ENCODE peak calls at places on chromosomes 13 and 19, in four cellular contexts. G, K, R and X are unnamed samples. For H3K36me3, the result is how much of the 10 kb centered on the place peaks cover.

GRCh38 chr13:114309806-114310410 is 4.4 kb upstream of the CHAMP1 start:
- DNase-seq in G (no peak), K (no peak), R (no peak), X (no peak)

GRCh38 chr13:21703846-21704245 is 33.0 kb downstream of the FGF9 start:
- DNase-seq in G (no peak), K (no peak), R (no peak), X (no peak)

GRCh38 chr19:16361926-16362325 is 37.3 kb downstream of the KLF2 start:
- DNase-seq in G (no peak), K (no peak), R (no peak), X (no peak)

GRCh38 chr13:40665061-40665753 is 1.2 kb downstream of the FOXO1 start:
- DNase-seq in G (no peak), K (peak), R (peak), X (no peak)

GRCh38 chr13:32878172-32878571 is 138.1 kb upstream of the KL start:
- DNase-seq in G (no peak), K (no peak), R (no peak), X (no peak)

GRCh38 chr13:20006206-20006605 is 47.7 kb downstream of the ZMYM2 start:
- DNase-seq in G (peak), K (no peak), R (no peak), X (no peak)

GRCh38 chr19:28388988-28389387 is 824.0 kb downstream of the UQCRFS1 start:
- DNase-seq in G (no peak), K (no peak), R (no peak), X (no peak)

GRCh38 chr19:6590458-6591319 is at the start of gene CD70:
- DNase-seq in G (no peak), K (peak), R (no peak), X (no peak)

GRCh38 chr19:11581740-11582139 is 4.3 kb upstream of the ACP5 start:
- DNase-seq in G (no peak), K (no peak), R (no peak), X (no peak)

GRCh38 chr13:93368296-93368695 is 141.7 kb downstream of the GPC6 start:
- DNase-seq in G (no peak), K (no peak), R (no peak), X (no peak)

GRCh38 chr13:46578590-46578975 is 25.6 kb downstream of the LRCH1 start:
- DNase-seq in G (no peak), K (no peak), R (no peak), X (no peak)

GRCh38 chr19:58042709-58043340 is 9.0 kb downstream of the ZSCAN1 start:
- DNase-seq in G (no peak), K (no peak), R (no peak), X (no peak)

GRCh38 chr19:2607712-2608601 is 94.5 kb downstream of the GNG7 start:
- DNase-seq in G (no peak), K (no peak), R (no peak), X (no peak)

GRCh38 chr19:29879655-29879974 is 62.4 kb upstream of the URI1 start:
- DNase-seq in G (no peak), K (no peak), R (no peak), X (no peak)

GRCh38 chr19:34513767-34514166 is 32.2 kb downstream of the WTIP start:
- DNase-seq in G (no peak), K (no peak), R (no peak), X (no peak)

GRCh38 chr19:2320057-2320456 is 8.3 kb downstream of the LSM7 start:
- DNase-seq in G (no peak), K (no peak), R (no peak), X (no peak)

GRCh38 chr19:41998246-41999020 is 4.4 kb upstream of the ATP1A3 start:
- DNase-seq in G (peak), K (peak), R (peak), X (no peak)

GRCh38 chr13:113855012-113855921 is 8.6 kb downstream of the GAS6 start:
- DNase-seq in G (no peak), K (peak), R (peak), X (no peak)

GRCh38 chr19:688214-688613 is 7.0 kb downstream of the PRSS57 start:
- DNase-seq in G (no peak), K (no peak), R (no peak), X (no peak)

GRCh38 chr13:111280666-111281577 is 39.5 kb upstream of the TEX29 start:
- DNase-seq in G (peak), K (no peak), R (no peak), X (no peak)

GRCh38 chr13:84481958-84482357 is 599.7 kb upstream of the SLITRK1 start:
- DNase-seq in G (peak), K (no peak), R (no peak), X (no peak)

GRCh38 chr19:2469102-2469914 is 6.6 kb upstream of the GADD45B start:
- DNase-seq in G (peak), K (no peak), R (peak), X (peak)

GRCh38 chr19:18649371-18650047 is 12.7 kb downstream of the KLHL26 start:
- DNase-seq in G (peak), K (peak), R (peak), X (no peak)

GRCh38 chr13:23427342-23428182 is 5.9 kb downstream of the SACS start:
- DNase-seq in G (peak), K (no peak), R (peak), X (peak)

GRCh38 chr19:13169769-13170168 is 19.6 kb downstream of the IER2 start:
- DNase-seq in G (peak), K (peak), R (peak), X (no peak)

GRCh38 chr13:111123221-111123620 is 8.1 kb downstream of the ARHGEF7 start:
- DNase-seq in G (no peak), K (no peak), R (no peak), X (no peak)

GRCh38 chr19:4352701-4353121 is 9.3 kb downstream of the MPND start:
- DNase-seq in G (peak), K (no peak), R (no peak), X (no peak)

GRCh38 chr13:99967884-99968520 is 3.6 kb downstream of the ZIC5 start:
- DNase-seq in G (no peak), K (no peak), R (no peak), X (no peak)

GRCh38 chr19:35040826-35041547 is 534 bp upstream of the HPN start:
- DNase-seq in G (peak), K (peak), R (peak), X (no peak)

GRCh38 chr13:34108396-34108795 is 290.4 kb downstream of the RFC3 start:
- DNase-seq in G (no peak), K (no peak), R (no peak), X (no peak)

GRCh38 chr13:112983428-112984196 is 14.6 kb downstream of the MCF2L start:
- DNase-seq in G (no peak), K (peak), R (peak), X (no peak)

GRCh38 chr19:54882758-54883157 is 8.7 kb downstream of the FCAR start:
- DNase-seq in G (no peak), K (no peak), R (no peak), X (no peak)

GRCh38 chr13:71858647-71859046 is 8.4 kb downstream of the DACH1 start:
- DNase-seq in G (no peak), K (no peak), R (no peak), X (no peak)

GRCh38 chr13:30818323-30818960 is 83.1 kb downstream of the ALOX5AP start:
- DNase-seq in G (peak), K (no peak), R (peak), X (no peak)

GRCh38 chr13:62931901-62932883 is 1516.5 kb upstream of the PCDH20 start:
- DNase-seq in G (peak), K (no peak), R (no peak), X (no peak)

GRCh38 chr13:43878897-43879322 is 630 bp downstream of the CCDC122 start:
- DNase-seq in G (peak), K (peak), R (peak), X (peak)

GRCh38 chr13:46160474-46161066 is 21.4 kb downstream of the LCP1 start:
- DNase-seq in G (peak), K (no peak), R (no peak), X (peak)

GRCh38 chr19:15422311-15423075 is 3.7 kb upstream of the AKAP8L start:
- DNase-seq in G (no peak), K (no peak), R (peak), X (no peak)

GRCh38 chr19:38196948-38197656 is 26.9 kb downstream of the DPF1 start:
- DNase-seq in G (no peak), K (no peak), R (no peak), X (no peak)
- H3K36me3 ChIP-seq in G (under half), K (under half), R (under half), X (under half)

GRCh38 chr19:7700128-7700470 is 1.8 kb downstream of the FCER2 start:
- DNase-seq in G (no peak), K (no peak), R (no peak), X (no peak)
- H3K4me3 ChIP-seq in G (no peak), K (no peak), R (no peak), X (no peak)

GRCh38 chr13:75838366-75839017 is 202.4 kb downstream of the LMO7 start:
- DNase-seq in G (no peak), K (no peak), R (no peak), X (no peak)
- H3K36me3 ChIP-seq in G (under half), K (under half), R (half or more), X (under half)

GRCh38 chr13:68927387-68928026 is 1180.1 kb upstream of the ATXN8OS start:
- DNase-seq in G (peak), K (no peak), R (no peak), X (peak)

GRCh38 chr13:68923995-68924394 is 1183.6 kb upstream of the ATXN8OS start:
- DNase-seq in G (no peak), K (no peak), R (no peak), X (no peak)

DNA sequence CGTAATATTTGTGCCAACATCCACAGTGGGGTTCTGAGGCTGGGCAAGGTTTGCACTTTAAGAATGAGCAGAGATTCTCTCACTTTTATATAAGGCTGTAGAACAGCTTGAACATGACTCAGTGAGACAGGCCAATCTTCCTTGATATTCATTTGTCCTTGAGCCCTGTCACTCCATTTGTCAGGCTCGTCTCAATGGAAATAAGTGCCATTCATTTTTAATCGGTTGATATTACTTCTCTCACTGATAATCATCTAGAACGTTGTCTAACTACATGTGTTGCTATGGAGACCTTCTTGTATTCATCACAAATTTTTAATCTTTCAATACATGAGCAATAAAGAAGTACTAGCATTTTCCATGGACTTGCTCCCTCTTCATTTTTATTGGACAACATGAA is 1178.6 kb upstream of the ATXN8OS start:
- DNase-seq in G (no peak), K (no peak), R (no peak), X (no peak)
- H3K4me3 ChIP-seq in G (no peak), K (no peak), R (no peak), X (no peak)

DNA sequence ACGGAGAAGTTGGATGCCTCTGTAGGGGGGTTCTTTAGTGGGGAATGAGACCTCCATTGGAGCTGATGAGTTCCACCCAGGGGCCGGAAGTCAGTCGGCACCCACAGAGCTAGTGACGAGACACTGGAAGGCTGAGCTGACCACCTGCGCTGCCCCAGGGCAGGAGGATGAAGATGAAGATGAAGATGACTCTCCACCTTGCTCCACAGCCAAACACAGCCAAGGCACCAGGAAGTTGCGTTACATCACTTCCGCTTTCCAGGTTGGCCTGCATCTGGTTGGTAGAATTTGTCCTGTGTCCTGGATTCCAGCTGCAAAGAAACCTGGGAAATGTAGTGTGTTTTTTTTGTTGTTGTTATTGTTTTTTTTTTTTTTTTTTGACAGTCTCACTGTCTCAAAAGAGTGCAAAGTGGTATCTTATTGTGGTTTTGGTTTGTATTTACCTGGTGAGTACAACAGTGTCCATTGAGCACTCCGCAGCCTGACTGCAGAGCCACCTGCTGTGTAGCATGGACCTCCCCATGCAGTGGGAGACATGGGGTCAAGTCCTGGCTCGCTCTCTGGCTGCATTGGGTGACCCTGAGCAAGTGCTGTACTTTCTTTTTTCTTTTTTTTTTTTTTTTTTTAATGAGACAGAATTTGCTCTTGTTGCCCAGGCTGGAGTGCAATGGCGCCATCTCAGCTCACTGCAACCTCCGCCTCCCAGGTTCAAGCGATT is 1.9 kb downstream of the TBC1D17 start:
- DNase-seq in G (no peak), K (no peak), R (no peak), X (no peak)
- H3K36me3 ChIP-seq in G (under half), K (under half), R (half or more), X (under half)